ENCODE peak calls at places on chromosomes 11 and 22, in four cellular contexts. F, W, H and C are unnamed samples. For H3K9me3 and H3K4me1, the result is how much of the 10 kb centered on the place peaks cover.

GRCh38 chr11:93648168-93648567 is 13.3 kb upstream of the CEP295 start:
- DNase-seq in H (no peak), W (peak), F (no peak), C (no peak)

GRCh38 chr22:45499746-45500145 is 2.9 kb upstream of the FBLN1 start:
- DNase-seq in W (no peak), F (peak), H (no peak), C (no peak)

GRCh38 chr11:130314184-130314748 is 451 bp downstream of the ZBTB44 start:
- DNase-seq in F (peak), H (peak), W (peak), C (peak)

GRCh38 chr22:49238181-49239141 is 589.2 kb downstream of the BRD1 start:
- DNase-seq in W (no peak), H (no peak), F (no peak), C (no peak)

GRCh38 chr11:61189933-61190332 is 13.4 kb upstream of the PGA3 start:
- DNase-seq in H (no peak), F (no peak), W (no peak), C (no peak)

GRCh38 chr22:39567135-39567946 is 3.2 kb upstream of the CACNA1I start:
- DNase-seq in W (no peak), H (peak), F (no peak), C (peak)

GRCh38 chr22:17882727-17883126 is 108.5 kb upstream of the BID start:
- DNase-seq in W (no peak), F (no peak), H (no peak), C (no peak)

GRCh38 chr11:99693941-99694492 is 673.3 kb downstream of the CNTN5 start:
- DNase-seq in H (no peak), F (no peak), W (peak), C (no peak)

GRCh38 chr11:14275081-14275480 is 83.9 kb downstream of the RRAS2 start:
- DNase-seq in H (no peak), W (peak), F (no peak), C (no peak)

GRCh38 chr11:34665077-34665835 is 44.4 kb downstream of the EHF start:
- DNase-seq in W (no peak), H (no peak), F (no peak), C (no peak)

GRCh38 chr11:129225190-129225589 is 33.1 kb upstream of the ARHGAP32 start:
- DNase-seq in W (peak), F (no peak), H (no peak), C (no peak)

GRCh38 chr11:68454767-68455166 is 5.8 kb upstream of the PPP6R3 start:
- DNase-seq in F (peak), W (no peak), H (no peak), C (no peak)

GRCh38 chr11:131471976-131472375 is 101.6 kb downstream of the NTM start:
- DNase-seq in W (no peak), H (no peak), F (no peak), C (no peak)

GRCh38 chr11:66747480-66747879 is 18.5 kb upstream of the SPTBN2 start:
- DNase-seq in F (no peak), W (no peak), H (no peak), C (no peak)

GRCh38 chr11:86291466-86292262 is 10.4 kb upstream of the HIKESHI start:
- DNase-seq in H (peak), F (no peak), W (peak), C (peak)

GRCh38 chr22:30434775-30435315 is 9.3 kb downstream of the MTFP1 start:
- DNase-seq in F (no peak), H (no peak), W (no peak), C (no peak)

GRCh38 chr11:125036933-125037332 is 26.2 kb upstream of the SLC37A2 start:
- DNase-seq in F (no peak), H (no peak), W (peak), C (no peak)

GRCh38 chr11:73152086-73152853 is 10.2 kb upstream of the FCHSD2 start:
- DNase-seq in H (no peak), W (no peak), F (no peak), C (no peak)

GRCh38 chr11:124441519-124441918 is 4.0 kb downstream of the OR8B8 start:
- DNase-seq in W (no peak), F (no peak), H (no peak), C (no peak)

GRCh38 chr11:104630352-104630751 is 267.9 kb downstream of the CASP12 start:
- DNase-seq in W (no peak), F (no peak), H (no peak), C (no peak)

GRCh38 chr11:112751763-112752162 is 209.5 kb upstream of the NCAM1 start:
- DNase-seq in F (no peak), W (no peak), H (no peak), C (no peak)

GRCh38 chr11:115764172-115764571 is 260.0 kb upstream of the CADM1 start:
- DNase-seq in H (no peak), F (no peak), W (no peak), C (no peak)

GRCh38 chr11:34646431-34646830 is 25.5 kb downstream of the EHF start:
- DNase-seq in H (no peak), W (no peak), F (no peak), C (no peak)

GRCh38 chr11:45554230-45554967 is 111.0 kb downstream of the CHST1 start:
- DNase-seq in W (no peak), F (no peak), H (no peak), C (no peak)

GRCh38 chr22:45972091-45972867 is 4.7 kb downstream of the WNT7B start:
- DNase-seq in F (no peak), W (no peak), H (no peak), C (no peak)

GRCh38 chr11:43434893-43435292 is 76.2 kb downstream of the TTC17 start:
- DNase-seq in H (no peak), W (no peak), F (no peak), C (no peak)

GRCh38 chr22:24284747-24285203 is 14.1 kb downstream of the SPECC1L start:
- DNase-seq in F (no peak), W (no peak), H (no peak), C (no peak)

GRCh38 chr11:27462543-27462942 is 10.0 kb downstream of the LGR4 start:
- DNase-seq in F (no peak), H (no peak), W (peak), C (no peak)

GRCh38 chr11:60864856-60865513 is 2.4 kb upstream of the ZP1 start:
- DNase-seq in H (no peak), W (no peak), F (peak), C (no peak)

GRCh38 chr11:97471480-97471879 is 1081.7 kb downstream of the JRKL start:
- DNase-seq in W (no peak), H (no peak), F (no peak), C (no peak)
- H3K9me3 ChIP-seq in W (under half), H (under half), F (under half), C (under half)

DNA sequence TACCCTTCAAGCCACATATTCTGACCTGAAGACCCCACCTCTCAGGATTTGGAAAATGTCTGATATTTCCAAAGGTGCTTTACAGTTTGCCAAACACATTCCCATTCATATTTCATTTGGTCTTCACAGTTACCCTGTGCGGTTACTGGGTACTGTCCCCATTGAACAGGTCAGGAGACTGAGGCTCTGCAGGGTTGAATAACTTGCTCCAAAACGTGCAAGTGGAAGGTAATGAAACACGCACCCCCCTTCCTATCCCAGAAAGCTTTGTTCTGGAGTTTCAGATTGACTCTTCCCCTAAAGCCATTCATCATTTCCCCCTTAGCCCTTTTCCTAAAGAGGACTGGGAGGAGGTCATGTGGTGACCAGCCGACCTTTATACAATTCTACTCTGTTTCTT is 18.8 kb downstream of the MICAL2 start:
- DNase-seq in H (no peak), W (no peak), F (no peak), C (no peak)
- H3K4me1 ChIP-seq in H (under half), W (under half), F (half or more), C (under half)

DNA sequence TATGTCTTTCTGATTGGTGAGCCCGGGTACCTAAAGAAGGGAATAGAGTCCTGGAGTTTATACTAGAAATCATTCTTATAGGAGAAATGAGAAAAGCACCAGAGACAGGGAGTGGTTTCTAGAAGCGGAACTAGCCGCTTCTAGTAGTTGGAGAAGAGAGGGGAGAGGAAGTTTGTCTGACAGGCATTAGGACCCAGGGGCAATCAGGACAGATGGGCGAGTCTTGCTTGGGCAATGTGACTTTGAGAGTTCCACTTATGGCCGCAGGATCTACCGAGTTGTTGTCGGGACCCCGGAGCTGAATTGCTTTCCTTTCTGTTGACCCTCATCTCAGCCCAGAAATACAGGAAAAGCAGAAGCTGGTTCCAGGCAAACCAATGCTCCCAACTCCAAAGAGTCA is 596.8 kb upstream of the CNTN5 start:
- DNase-seq in F (no peak), W (no peak), H (no peak), C (no peak)
- H3K9me3 ChIP-seq in F (under half), W (under half), H (under half), C (under half)

GRCh38 chr11:122435540-122436187 is 219.9 kb upstream of the UBASH3B start:
- DNase-seq in F (no peak), H (no peak), W (no peak), C (no peak)

GRCh38 chr11:122436188-122436555 is 219.3 kb upstream of the UBASH3B start:
- DNase-seq in W (no peak), F (no peak), H (no peak), C (no peak)

GRCh38 chr11:122441702-122442092 is 213.8 kb upstream of the UBASH3B start:
- DNase-seq in F (no peak), W (peak), H (no peak), C (no peak)

GRCh38 chr11:122439911-122440782 is 215.4 kb upstream of the UBASH3B start:
- DNase-seq in H (no peak), F (no peak), W (peak), C (no peak)

DNA sequence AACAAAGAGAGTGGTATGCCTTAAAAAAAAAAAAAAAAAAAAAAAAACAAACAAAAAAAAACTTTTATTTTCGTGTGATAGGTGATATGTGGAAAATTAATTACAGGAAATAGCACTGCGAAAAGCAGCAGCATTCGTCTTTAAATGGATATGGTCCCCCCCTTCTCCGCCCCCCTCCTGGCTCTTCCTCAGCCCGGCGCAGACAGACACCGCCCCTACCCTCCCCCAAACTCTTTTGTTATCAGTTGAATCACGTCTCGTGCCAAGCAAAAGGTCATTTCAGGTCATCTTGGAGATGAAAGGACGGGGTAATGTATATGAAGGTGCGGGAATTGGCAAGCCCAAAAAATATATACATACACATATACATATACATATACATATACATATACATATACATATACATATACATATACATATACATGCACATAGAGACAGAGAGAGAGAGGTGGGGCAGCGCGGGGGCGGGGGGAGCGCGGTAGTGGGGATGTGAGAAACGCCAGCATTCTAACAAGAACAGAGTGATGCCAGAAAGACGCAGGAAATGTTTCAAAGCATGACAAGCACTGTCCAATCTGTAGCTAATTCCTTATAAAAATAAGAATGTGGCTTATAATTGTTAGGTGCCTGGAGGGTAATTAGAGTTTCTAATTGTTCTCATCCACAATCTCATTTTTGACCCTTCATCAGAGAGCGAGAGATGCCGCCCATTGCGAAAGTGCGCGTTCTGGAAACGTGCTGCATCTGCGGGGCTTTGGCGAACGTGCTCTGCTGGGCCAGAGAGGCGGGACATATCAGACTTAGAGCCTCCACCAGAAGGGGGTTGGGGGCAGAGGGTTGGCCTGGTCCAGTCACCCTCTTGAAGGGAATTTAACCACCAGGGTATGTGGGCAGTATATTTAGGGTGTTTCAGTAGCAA is 214.5 kb upstream of the UBASH3B start:
- DNase-seq in F (no peak), W (peak), H (no peak), C (no peak)
- H3K4me1 ChIP-seq in F (under half), W (under half), H (under half), C (under half)

DNA sequence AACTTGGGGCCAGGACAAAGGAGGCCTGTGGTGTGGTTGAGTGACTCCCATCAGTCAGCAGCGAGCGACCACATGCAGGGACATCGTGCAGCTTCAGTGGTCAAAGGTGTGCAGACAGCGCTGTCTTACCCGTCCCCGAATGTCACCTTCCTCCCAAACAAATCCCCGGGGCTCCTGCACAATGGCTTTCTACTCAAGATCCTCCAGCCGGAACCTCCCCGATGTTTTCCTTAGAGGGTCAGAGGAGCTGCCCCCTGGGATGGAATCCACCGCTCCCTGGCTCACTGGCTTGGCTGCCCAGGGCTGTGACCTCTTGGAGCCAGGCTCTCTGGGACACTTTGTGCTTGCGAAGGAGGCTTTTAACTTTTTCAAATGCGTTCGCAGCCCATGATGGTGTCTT is 17.2 kb upstream of the FGF19 start:
- DNase-seq in H (no peak), W (no peak), F (no peak), C (no peak)
- H3K9me3 ChIP-seq in H (under half), W (under half), F (under half), C (under half)

GRCh38 chr11:64360403-64360980 is 1.5 kb downstream of the RPS6KA4 start:
- DNase-seq in H (peak), W (no peak), F (no peak), C (no peak)

GRCh38 chr11:64358536-64358906 is 441 bp upstream of the RPS6KA4 start:
- DNase-seq in F (no peak), H (no peak), W (no peak), C (no peak)

GRCh38 chr11:64359712-64360402 is 895 bp downstream of the RPS6KA4 start:
- DNase-seq in F (no peak), H (peak), W (no peak), C (no peak)

GRCh38 chr11:64357904-64358535 is 942 bp upstream of the RPS6KA4 start:
- DNase-seq in F (no peak), W (no peak), H (no peak), C (peak)

DNA sequence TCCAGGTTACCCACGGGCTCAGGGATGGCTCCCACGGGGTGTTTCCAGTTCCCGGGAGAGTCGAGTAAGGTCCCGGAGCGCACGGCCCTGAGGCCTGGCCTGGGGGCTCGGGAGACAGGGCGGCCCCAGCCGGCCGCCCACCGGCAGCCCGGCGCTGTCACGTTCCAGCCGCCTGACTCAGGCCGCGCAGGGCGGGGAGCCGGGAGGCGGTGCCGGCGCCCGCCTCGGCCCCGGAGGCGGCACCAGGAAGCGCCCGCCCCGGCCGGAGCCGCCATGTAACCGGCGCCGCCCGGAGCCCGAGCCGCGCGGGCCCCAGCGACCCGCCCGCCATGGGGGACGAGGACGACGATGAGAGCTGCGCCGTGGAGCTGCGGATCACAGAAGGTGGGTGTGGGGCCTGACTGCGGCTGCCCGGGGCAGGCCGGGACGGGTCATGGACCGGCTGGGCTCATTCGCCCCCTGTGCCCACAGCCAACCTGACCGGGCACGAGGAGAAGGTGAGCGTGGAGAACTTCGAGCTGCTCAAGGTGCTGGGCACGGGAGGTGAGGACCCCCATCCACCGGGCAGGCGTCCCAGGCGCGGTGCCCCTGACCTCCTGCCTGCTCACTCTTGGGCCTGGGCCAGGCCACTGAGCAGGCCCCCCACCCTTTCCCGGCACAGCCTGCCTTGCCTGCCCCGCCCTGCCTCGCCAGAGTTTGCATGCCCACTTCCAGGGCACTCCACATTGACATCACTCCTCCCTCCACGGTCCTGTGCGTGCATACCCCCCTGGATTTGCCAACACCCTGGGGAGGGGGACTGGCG is at the start of gene RPS6KA4:
- DNase-seq in F (peak), W (peak), H (peak), C (peak)
- H3K4me1 ChIP-seq in F (under half), W (under half), H (under half), C (under half)

DNA sequence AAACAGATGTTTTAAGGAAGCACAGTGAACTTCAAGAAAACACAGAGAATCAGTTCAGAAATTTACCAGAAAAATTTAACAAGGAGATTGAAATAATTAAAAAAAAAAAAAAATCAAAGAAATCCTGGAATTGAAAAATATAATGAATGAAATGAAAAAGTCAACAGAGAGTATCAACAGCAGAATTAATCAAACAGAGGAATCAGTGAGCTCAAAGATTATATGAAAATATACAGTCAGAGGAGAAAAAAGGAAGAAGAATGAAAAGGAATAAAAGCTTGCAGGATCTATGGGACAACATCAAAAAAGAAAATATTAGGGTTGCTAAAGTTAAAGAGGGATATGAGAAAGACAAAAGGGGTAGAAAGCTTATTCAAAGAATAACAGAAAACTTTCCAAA is 82.3 kb downstream of the XRRA1 start:
- DNase-seq in F (no peak), W (no peak), H (no peak), C (no peak)
- H3K9me3 ChIP-seq in F (under half), W (under half), H (under half), C (under half)

DNA sequence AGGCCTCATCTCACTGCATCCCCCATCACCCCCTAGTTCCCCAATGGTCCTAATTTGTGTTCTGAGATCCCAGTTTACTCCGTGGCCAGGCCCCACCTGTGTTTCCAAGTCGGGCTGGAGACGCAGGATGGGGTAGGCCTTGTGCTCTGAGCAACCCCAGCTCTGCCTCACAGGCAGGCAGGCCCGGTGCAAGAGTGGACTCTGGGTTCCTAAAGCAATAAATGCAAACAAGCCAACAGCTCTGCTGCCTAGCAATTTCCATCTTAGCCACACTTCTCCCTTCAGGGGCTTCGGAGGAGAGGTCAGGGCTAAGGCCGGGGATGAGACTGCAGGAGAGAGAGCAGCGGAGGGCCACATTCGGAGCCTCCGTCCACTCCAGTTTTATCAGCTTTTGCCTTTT is 2.5 kb upstream of the EPS8L2 start:
- DNase-seq in W (no peak), F (no peak), H (no peak), C (no peak)
- H3K4me1 ChIP-seq in W (under half), F (half or more), H (under half), C (under half)